ENCODE peak calls at places on chromosomes 12 and 14, in nine cellular contexts. T is substantia nigra, C is GM18507, I is C1 segment of cervical spinal cord, Z is activated B cell treated with CpG ODN at 0.5 μM for 24 hours, X is cardiac muscle cell, D is ELR, M is heart right ventricle, F is HFF-Myc. Q is an unnamed sample.

GRCh38 chr12:89947437-89948265 is 239.0 kb upstream of the ATP2B1 start:
- DNase-seq in T (no peak), C (no peak), I (no peak), Z (no peak), X (peak), D (peak), M (no peak), F (peak), Q (peak)

GRCh38 chr12:55068416-55069010 is 48.7 kb downstream of the NEUROD4 start:
- DNase-seq in T (no peak), C (no peak), I (no peak), Z (no peak), X (peak), D (peak), M (no peak), F (peak), Q (peak)

GRCh38 chr12:96103067-96103650 is 67.8 kb upstream of the LTA4H start:
- DNase-seq in T (no peak), C (no peak), I (no peak), Z (no peak), X (peak), D (no peak), M (peak), F (no peak), Q (no peak)

GRCh38 chr12:26162174-26162573 is 33.2 kb upstream of the SSPN start:
- DNase-seq in T (no peak), C (no peak), I (no peak), Z (no peak), X (no peak), D (no peak), M (no peak), F (no peak), Q (no peak)

GRCh38 chr12:108857158-108857407 is 300 bp downstream of the SSH1 start:
- DNase-seq in T (no peak), C (no peak), I (peak), Z (no peak), X (no peak), D (no peak), M (no peak), F (no peak), Q (no peak)

GRCh38 chr14:42149609-42150261 is 543.1 kb downstream of the LRFN5 start:
- DNase-seq in T (no peak), C (no peak), I (no peak), Z (no peak), X (no peak), D (peak), M (no peak), F (no peak), Q (no peak)

GRCh38 chr14:23577004-23577681 is 1.4 kb downstream of the JPH4 start:
- DNase-seq in T (no peak), C (no peak), I (no peak), Z (no peak), X (peak), D (peak), M (no peak), F (no peak), Q (no peak)

GRCh38 chr14:72651715-72652114 is 242.2 kb downstream of the DPF3 start:
- DNase-seq in T (peak), C (no peak), I (no peak), Z (no peak), X (no peak), D (no peak), M (no peak), F (no peak), Q (no peak)

GRCh38 chr12:125186471-125187147 is 121.4 kb downstream of the AACS start:
- DNase-seq in T (no peak), C (no peak), I (no peak), Z (no peak), X (no peak), D (no peak), M (no peak), F (no peak), Q (no peak)

GRCh38 chr14:88879016-88879415 is 54.6 kb downstream of the TTC8 start:
- DNase-seq in T (no peak), C (no peak), I (no peak), Z (no peak), X (peak), D (peak), M (no peak), F (no peak), Q (no peak)

GRCh38 chr12:110585231-110585799 is 2.2 kb upstream of the PPTC7 start:
- DNase-seq in T (no peak), C (no peak), I (no peak), Z (no peak), X (peak), D (peak), M (no peak), F (no peak), Q (no peak)

GRCh38 chr14:75469606-75470237 is 41.9 kb downstream of the JDP2 start:
- DNase-seq in T (peak), C (no peak), I (no peak), Z (no peak), X (no peak), D (no peak), M (no peak), F (no peak), Q (peak)

GRCh38 chr12:82866946-82867345 is 180.2 kb downstream of the TMTC2 start:
- DNase-seq in T (no peak), C (no peak), I (no peak), Z (no peak), X (no peak), D (no peak), M (no peak), F (no peak), Q (no peak)

GRCh38 chr12:78060186-78060585 is 229.5 kb downstream of the NAV3 start:
- DNase-seq in T (no peak), C (no peak), I (no peak), Z (no peak), X (peak), D (peak), M (no peak), F (no peak), Q (no peak)

GRCh38 chr12:15227004-15227679 is 5.9 kb upstream of the RERG start:
- DNase-seq in T (peak), C (no peak), I (no peak), Z (no peak), X (peak), D (peak), M (peak), F (no peak), Q (peak)

Q was measured in NCI-H2081.